ENCODE peak calls at places on chromosomes 7 and 10, in five cellular contexts. One of them, this sample, is unnamed.

GRCh38 chr10:69088801-69089501 is 1.0 kb downstream of the SRGN start:
- DNase-seq in tibial artery: no peak
- DNase-seq in IMR-90: peak; percentile 52
- DNase-seq in body of pancreas: no peak
- DNase-seq in transverse colon: no peak
- DNase-seq in this sample: no peak

GRCh38 chr10:95333997-95334792 is 43.4 kb upstream of the PDLIM1 start:
- DNase-seq in IMR-90: peak; percentile 98
- DNase-seq in transverse colon: peak; percentile 57
- DNase-seq in tibial artery: peak; percentile 88
- DNase-seq in body of pancreas: no peak
- DNase-seq in this sample: no peak

GRCh38 chr7:14045651-14046050 is 56.2 kb upstream of the ETV1 start:
- DNase-seq in transverse colon: no peak
- DNase-seq in tibial artery: no peak
- DNase-seq in IMR-90: no peak
- DNase-seq in body of pancreas: no peak
- DNase-seq in this sample: no peak

GRCh38 chr10:42866115-42866995 is 83.8 kb downstream of the BMS1 start:
- DNase-seq in tibial artery: peak; percentile 79
- DNase-seq in body of pancreas: peak; percentile 79
- DNase-seq in transverse colon: peak; percentile 64
- DNase-seq in IMR-90: peak; percentile 64
- DNase-seq in this sample: peak; percentile 80

GRCh38 chr10:21978191-21978862 is 25.2 kb downstream of the DNAJC1 start:
- DNase-seq in transverse colon: no peak
- DNase-seq in IMR-90: peak; percentile 81
- DNase-seq in tibial artery: no peak
- DNase-seq in body of pancreas: no peak
- DNase-seq in this sample: no peak

GRCh38 chr10:28293238-28294168 is 9.4 kb downstream of the MPP7 start:
- DNase-seq in transverse colon: no peak
- DNase-seq in body of pancreas: no peak
- DNase-seq in IMR-90: no peak
- DNase-seq in tibial artery: no peak
- DNase-seq in this sample: no peak

GRCh38 chr7:130481898-130482297 is 10.0 kb upstream of the MEST start:
- DNase-seq in body of pancreas: peak; percentile 20
- DNase-seq in transverse colon: no peak
- DNase-seq in IMR-90: peak; percentile 44
- DNase-seq in tibial artery: no peak
- DNase-seq in this sample: no peak

GRCh38 chr7:26500749-26501352 is 209.2 kb downstream of the SNX10 start:
- DNase-seq in IMR-90: peak; percentile 16
- DNase-seq in tibial artery: no peak
- DNase-seq in transverse colon: no peak
- DNase-seq in body of pancreas: no peak
- DNase-seq in this sample: no peak

GRCh38 chr10:116766241-116767198 is 24.2 kb upstream of the HSPA12A start:
- DNase-seq in body of pancreas: no peak
- DNase-seq in tibial artery: no peak
- DNase-seq in transverse colon: no peak
- DNase-seq in IMR-90: no peak
- DNase-seq in this sample: no peak

GRCh38 chr7:40822861-40823260 is 688.1 kb downstream of the SUGCT start:
- DNase-seq in tibial artery: no peak
- DNase-seq in body of pancreas: no peak
- DNase-seq in transverse colon: no peak
- DNase-seq in IMR-90: peak; percentile 42
- DNase-seq in this sample: no peak

GRCh38 chr10:77680065-77680464 is 42.5 kb upstream of the KCNMA1 start:
- DNase-seq in transverse colon: no peak
- DNase-seq in IMR-90: no peak
- DNase-seq in body of pancreas: no peak
- DNase-seq in tibial artery: no peak
- DNase-seq in this sample: no peak

GRCh38 chr7:46754135-46754730 is 827.7 kb downstream of the TNS3 start:
- DNase-seq in body of pancreas: no peak
- DNase-seq in IMR-90: peak; percentile 57
- DNase-seq in transverse colon: no peak
- DNase-seq in tibial artery: no peak
- DNase-seq in this sample: no peak

GRCh38 chr10:29811751-29812427 is 177.1 kb upstream of the SVIL start:
- DNase-seq in tibial artery: peak; percentile 84
- DNase-seq in body of pancreas: peak; percentile 66
- DNase-seq in transverse colon: peak; percentile 50
- DNase-seq in IMR-90: peak; percentile 98
- DNase-seq in this sample: peak; percentile 70

GRCh38 chr7:47428780-47429472 is 153.0 kb downstream of the TNS3 start:
- DNase-seq in transverse colon: no peak
- DNase-seq in IMR-90: no peak
- DNase-seq in tibial artery: peak; percentile 33
- DNase-seq in body of pancreas: no peak
- DNase-seq in this sample: peak; percentile 7

GRCh38 chr7:101168412-101169049 is 3.2 kb upstream of the VGF start:
- DNase-seq in IMR-90: no peak
- DNase-seq in transverse colon: no peak
- DNase-seq in body of pancreas: no peak
- DNase-seq in tibial artery: no peak
- DNase-seq in this sample: no peak

GRCh38 chr7:51046103-51046466 is 263.4 kb upstream of the GRB10 start:
- DNase-seq in body of pancreas: no peak
- DNase-seq in IMR-90: no peak
- DNase-seq in tibial artery: no peak
- DNase-seq in transverse colon: no peak
- DNase-seq in this sample: no peak

GRCh38 chr10:99292159-99292558 is 37.0 kb upstream of the CNNM1 start:
- DNase-seq in transverse colon: no peak
- DNase-seq in tibial artery: no peak
- DNase-seq in IMR-90: peak; percentile 67
- DNase-seq in body of pancreas: no peak
- DNase-seq in this sample: no peak

GRCh38 chr10:101291254-101292193 is 62.3 kb upstream of the LBX1 start:
- DNase-seq in tibial artery: peak; percentile 65
- DNase-seq in transverse colon: peak; percentile 36
- DNase-seq in IMR-90: peak; percentile 23
- DNase-seq in body of pancreas: peak; percentile 50
- DNase-seq in this sample: peak; percentile 61

GRCh38 chr7:139829654-139830130 is 628 bp downstream of the TBXAS1 start:
- DNase-seq in IMR-90: peak; percentile 72
- DNase-seq in tibial artery: no peak
- DNase-seq in transverse colon: no peak
- DNase-seq in body of pancreas: no peak
- DNase-seq in this sample: no peak

GRCh38 chr7:139830292-139830691 is 1.2 kb downstream of the TBXAS1 start:
- DNase-seq in IMR-90: no peak
- DNase-seq in tibial artery: no peak
- DNase-seq in body of pancreas: no peak
- DNase-seq in transverse colon: no peak
- DNase-seq in this sample: no peak

GRCh38 chr7:139828446-139828845 is 618 bp upstream of the TBXAS1 start:
- DNase-seq in tibial artery: no peak
- DNase-seq in body of pancreas: no peak
- DNase-seq in transverse colon: no peak
- DNase-seq in IMR-90: no peak
- DNase-seq in this sample: no peak

GRCh38 chr7:139830779-139831498 is 1.9 kb downstream of the TBXAS1 start:
- DNase-seq in tibial artery: no peak
- DNase-seq in IMR-90: no peak
- DNase-seq in body of pancreas: no peak
- DNase-seq in transverse colon: no peak
- DNase-seq in this sample: no peak

GRCh38 chr7:139828880-139829653 is at the start of gene TBXAS1:
- DNase-seq in body of pancreas: peak; percentile 19
- DNase-seq in IMR-90: peak; percentile 47
- DNase-seq in tibial artery: no peak
- DNase-seq in transverse colon: peak; percentile 57
- DNase-seq in this sample: no peak
- H3K4me3 ChIP-seq in body of pancreas: no peak within 1 kb of the TSS
- H3K4me3 ChIP-seq in IMR-90: peak within 1 kb of the TSS; percentile 4
- H3K4me3 ChIP-seq in tibial artery: peak within 1 kb of the TSS; percentile 2
- H3K4me3 ChIP-seq in transverse colon: peak within 1 kb of the TSS; percentile 34
- H3K4me3 ChIP-seq in this sample: no peak within 1 kb of the TSS

DNA sequence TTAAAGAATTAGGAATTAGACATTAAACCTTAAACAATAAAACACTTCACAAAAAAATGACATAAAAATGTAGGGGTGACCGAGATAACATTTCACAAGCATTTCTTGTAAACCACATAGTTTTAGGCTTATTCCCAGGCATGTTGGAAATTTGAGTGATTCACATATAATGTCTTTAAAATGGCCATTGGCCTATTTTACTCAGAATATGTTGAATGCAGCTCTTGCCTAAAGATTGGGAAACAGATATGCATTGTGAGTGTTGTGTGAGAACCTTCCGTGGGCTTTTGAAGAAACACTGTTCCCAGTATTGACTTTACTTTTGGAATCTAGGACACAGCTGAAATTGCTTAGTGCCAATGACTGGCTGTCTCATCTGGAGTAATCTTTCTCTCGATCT is 79.6 kb downstream of the ARL5B start:
- DNase-seq in transverse colon: no peak
- DNase-seq in body of pancreas: no peak
- DNase-seq in tibial artery: no peak
- DNase-seq in IMR-90: peak; percentile 76
- DNase-seq in this sample: no peak
- H3K4me1 ChIP-seq in transverse colon: no peaks in the 10 kb centered on the region
- H3K4me1 ChIP-seq in body of pancreas: no peaks in the 10 kb centered on the region
- H3K4me1 ChIP-seq in tibial artery: no peaks in the 10 kb centered on the region
- H3K4me1 ChIP-seq in IMR-90: peaks cover 10% of the 10 kb centered on the region
- H3K4me1 ChIP-seq in this sample: no peaks in the 10 kb centered on the region

DNA sequence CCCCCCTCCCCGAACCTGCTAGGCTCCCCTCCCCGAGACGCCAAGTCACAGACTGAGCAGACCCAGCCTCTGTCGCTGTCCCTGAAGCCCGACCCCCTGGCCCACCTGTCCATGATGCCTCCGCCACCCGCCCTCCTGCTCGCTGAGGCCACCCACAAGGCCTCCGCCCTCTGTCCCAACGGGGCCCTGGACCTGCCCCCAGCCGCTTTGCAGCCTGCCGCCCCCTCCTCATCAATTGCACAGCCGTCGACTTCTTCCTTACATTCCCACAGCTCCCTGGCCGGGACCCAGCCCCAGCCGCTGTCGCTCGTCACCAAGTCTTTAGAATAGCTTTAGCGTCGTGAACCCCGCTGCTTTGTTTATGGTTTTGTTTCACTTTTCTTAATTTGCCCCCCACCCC is 215.6 kb downstream of the TCF7L2 start:
- DNase-seq in transverse colon: no peak
- DNase-seq in IMR-90: no peak
- DNase-seq in tibial artery: no peak
- DNase-seq in body of pancreas: no peak
- DNase-seq in this sample: no peak
- H3K4me3 ChIP-seq in transverse colon: no peak overlapping the region
- H3K4me3 ChIP-seq in IMR-90: no peak overlapping the region
- H3K4me3 ChIP-seq in tibial artery: no peak overlapping the region
- H3K4me3 ChIP-seq in body of pancreas: no peak overlapping the region
- H3K4me3 ChIP-seq in this sample: no peak overlapping the region

GRCh38 chr10:74011762-74012161 is 13.8 kb downstream of the VCL start:
- DNase-seq in body of pancreas: no peak
- DNase-seq in tibial artery: no peak
- DNase-seq in transverse colon: no peak
- DNase-seq in IMR-90: peak; percentile 89
- DNase-seq in this sample: peak; percentile 47
- H3K4me1 ChIP-seq in body of pancreas: peaks cover 26% of the 10 kb centered on the region
- H3K4me1 ChIP-seq in tibial artery: peaks cover 59% of the 10 kb centered on the region
- H3K4me1 ChIP-seq in transverse colon: peaks cover 20% of the 10 kb centered on the region
- H3K4me1 ChIP-seq in IMR-90: peaks cover 20% of the 10 kb centered on the region
- H3K4me1 ChIP-seq in this sample: peaks cover 12% of the 10 kb centered on the region

GRCh38 chr10:76020629-76021028 is 589.2 kb downstream of the LRMDA start:
- DNase-seq in IMR-90: no peak
- DNase-seq in body of pancreas: no peak
- DNase-seq in tibial artery: no peak
- DNase-seq in transverse colon: no peak
- DNase-seq in this sample: no peak

GRCh38 chr10:76024460-76025123 is 593.2 kb downstream of the LRMDA start:
- DNase-seq in IMR-90: no peak
- DNase-seq in tibial artery: no peak
- DNase-seq in body of pancreas: no peak
- DNase-seq in transverse colon: no peak
- DNase-seq in this sample: no peak

GRCh38 chr10:76022366-76022765 is 590.9 kb downstream of the LRMDA start:
- DNase-seq in transverse colon: no peak
- DNase-seq in body of pancreas: no peak
- DNase-seq in IMR-90: no peak
- DNase-seq in tibial artery: no peak
- DNase-seq in this sample: no peak

GRCh38 chr10:76023007-76023406 is 591.6 kb downstream of the LRMDA start:
- DNase-seq in tibial artery: no peak
- DNase-seq in IMR-90: no peak
- DNase-seq in transverse colon: no peak
- DNase-seq in body of pancreas: no peak
- DNase-seq in this sample: no peak

DNA sequence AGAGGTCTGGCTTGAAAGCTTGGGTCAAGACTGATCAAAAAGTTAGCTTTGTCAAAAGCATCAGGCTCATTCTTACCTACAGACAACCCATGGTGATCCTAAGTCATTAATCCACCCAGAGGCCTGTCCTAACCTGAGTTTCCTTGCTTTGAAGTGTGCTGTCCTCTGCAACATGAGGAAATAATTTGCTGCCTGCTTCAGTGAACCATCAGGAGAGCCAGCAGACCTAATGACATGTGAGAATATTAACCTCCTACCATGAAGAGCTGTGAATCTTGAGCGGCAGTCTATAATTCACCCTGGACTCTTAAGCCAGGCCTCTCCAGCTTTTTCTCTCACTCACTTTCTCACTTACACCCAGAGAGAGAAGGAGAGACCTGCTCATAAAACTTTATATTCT is 590.0 kb downstream of the LRMDA start:
- DNase-seq in body of pancreas: no peak
- DNase-seq in IMR-90: no peak
- DNase-seq in transverse colon: no peak
- DNase-seq in tibial artery: no peak
- DNase-seq in this sample: no peak
- H3K4me3 ChIP-seq in body of pancreas: no peak overlapping the region
- H3K4me3 ChIP-seq in IMR-90: no peak overlapping the region
- H3K4me3 ChIP-seq in transverse colon: no peak overlapping the region
- H3K4me3 ChIP-seq in tibial artery: no peak overlapping the region
- H3K4me3 ChIP-seq in this sample: no peak overlapping the region

GRCh38 chr7:80773787-80774508 is 135.5 kb downstream of the CD36 start:
- DNase-seq in tibial artery: no peak
- DNase-seq in transverse colon: no peak
- DNase-seq in body of pancreas: no peak
- DNase-seq in IMR-90: no peak
- DNase-seq in this sample: no peak
- H3K4me1 ChIP-seq in tibial artery: peaks cover 6% of the 10 kb centered on the region
- H3K4me1 ChIP-seq in transverse colon: peaks cover 14% of the 10 kb centered on the region
- H3K4me1 ChIP-seq in body of pancreas: no peaks in the 10 kb centered on the region
- H3K4me1 ChIP-seq in IMR-90: peaks cover 3% of the 10 kb centered on the region
- H3K4me1 ChIP-seq in this sample: no peaks in the 10 kb centered on the region

This sample was measured in ovary.